ENCODE peak calls at places on chromosome 19, in five cellular contexts. One of them, this sample, is unnamed.

GRCh38 chr19:33292595-33293254 is 9.6 kb downstream of the CEBPA start:
- DNase-seq in NCI-H524: no peak
- DNase-seq in NCI-H1092: peak; percentile 11
- DNase-seq in activated CD4-positive, CD25-positive, alpha-beta regulatory T cell: no peak
- DNase-seq in Right ventricle myocardium superior: no peak
- DNase-seq in this sample: no peak

GRCh38 chr19:5977785-5978605 is at the start of gene RANBP3:
- DNase-seq in activated CD4-positive, CD25-positive, alpha-beta regulatory T cell: peak; percentile 98
- DNase-seq in NCI-H524: peak; percentile 100
- DNase-seq in NCI-H1092: peak; percentile 98
- DNase-seq in Right ventricle myocardium superior: peak; percentile 100
- DNase-seq in this sample: peak; percentile 99

GRCh38 chr19:30719189-30719990 is 347.2 kb downstream of the ZNF536 start:
- DNase-seq in activated CD4-positive, CD25-positive, alpha-beta regulatory T cell: no peak
- DNase-seq in Right ventricle myocardium superior: peak; percentile 86
- DNase-seq in NCI-H1092: no peak
- DNase-seq in NCI-H524: no peak
- DNase-seq in this sample: peak; percentile 57

GRCh38 chr19:6000228-6000847 is 22.4 kb upstream of the RANBP3 start:
- DNase-seq in NCI-H524: no peak
- DNase-seq in NCI-H1092: no peak
- DNase-seq in Right ventricle myocardium superior: no peak
- DNase-seq in activated CD4-positive, CD25-positive, alpha-beta regulatory T cell: no peak
- DNase-seq in this sample: no peak

GRCh38 chr19:1754651-1755466 is 1.6 kb downstream of the ONECUT3 start:
- DNase-seq in NCI-H524: peak; percentile 42
- DNase-seq in Right ventricle myocardium superior: no peak
- DNase-seq in NCI-H1092: no peak
- DNase-seq in activated CD4-positive, CD25-positive, alpha-beta regulatory T cell: no peak
- DNase-seq in this sample: no peak

GRCh38 chr19:54573330-54573872 is at the start of gene LILRA2:
- DNase-seq in activated CD4-positive, CD25-positive, alpha-beta regulatory T cell: no peak
- DNase-seq in NCI-H524: no peak
- DNase-seq in NCI-H1092: no peak
- DNase-seq in Right ventricle myocardium superior: peak; percentile 44
- DNase-seq in this sample: no peak

GRCh38 chr19:6071840-6072239 is 38.5 kb downstream of the RFX2 start:
- DNase-seq in activated CD4-positive, CD25-positive, alpha-beta regulatory T cell: no peak
- DNase-seq in NCI-H524: no peak
- DNase-seq in NCI-H1092: no peak
- DNase-seq in Right ventricle myocardium superior: no peak
- DNase-seq in this sample: no peak

GRCh38 chr19:48190288-48191284 is 20.1 kb downstream of the ZSWIM9 start:
- DNase-seq in NCI-H524: peak; percentile 74
- DNase-seq in activated CD4-positive, CD25-positive, alpha-beta regulatory T cell: peak; percentile 14
- DNase-seq in Right ventricle myocardium superior: no peak
- DNase-seq in NCI-H1092: no peak
- DNase-seq in this sample: peak; percentile 97

GRCh38 chr19:49147923-49148682 is 7.1 kb downstream of the HRC start:
- DNase-seq in activated CD4-positive, CD25-positive, alpha-beta regulatory T cell: no peak
- DNase-seq in Right ventricle myocardium superior: peak; percentile 52
- DNase-seq in NCI-H1092: no peak
- DNase-seq in NCI-H524: no peak
- DNase-seq in this sample: no peak

GRCh38 chr19:2477141-2477710 is 1.3 kb downstream of the GADD45B start:
- DNase-seq in Right ventricle myocardium superior: peak; percentile 61
- DNase-seq in activated CD4-positive, CD25-positive, alpha-beta regulatory T cell: no peak
- DNase-seq in NCI-H524: no peak
- DNase-seq in NCI-H1092: no peak
- DNase-seq in this sample: no peak

This sample was measured in NCI-H2171.